ENCODE peak calls at places on chromosome 13, in seven cellular contexts. One of them, this sample, is unnamed.
A peak's percentile ranks its signal among the peaks of the same experiment; 100 is the strongest.

GRCh38 chr13:94710881-94711560 is 1.3 kb downstream of the SOX21 start:
- DNase-seq in HCT116: no peak
- DNase-seq in GM12878: no peak
- DNase-seq in H1: peak; percentile 78
- DNase-seq in SK-N-SH: peak; percentile 86
- DNase-seq in HepG2: no peak
- DNase-seq in K562: peak; percentile 21
- DNase-seq in this sample: no peak

GRCh38 chr13:40187324-40187795 is 479.1 kb downstream of the FOXO1 start:
- DNase-seq in HCT116: no peak
- DNase-seq in GM12878: no peak
- DNase-seq in H1: no peak
- DNase-seq in SK-N-SH: no peak
- DNase-seq in HepG2: no peak
- DNase-seq in K562: no peak
- DNase-seq in this sample: no peak

GRCh38 chr13:113050856-113051431 is 54.6 kb upstream of the F7 start:
- DNase-seq in HCT116: no peak
- DNase-seq in GM12878: no peak
- DNase-seq in H1: no peak
- DNase-seq in SK-N-SH: no peak
- DNase-seq in HepG2: no peak
- DNase-seq in K562: no peak
- DNase-seq in this sample: no peak

GRCh38 chr13:88592105-88592504 is 920.9 kb downstream of the SLITRK5 start:
- DNase-seq in HCT116: no peak
- DNase-seq in GM12878: no peak
- DNase-seq in H1: no peak
- DNase-seq in SK-N-SH: no peak
- DNase-seq in HepG2: no peak
- DNase-seq in K562: no peak
- DNase-seq in this sample: no peak

GRCh38 chr13:42283574-42283973 is 11.6 kb downstream of the AKAP11 start:
- DNase-seq in HCT116: no peak
- DNase-seq in GM12878: no peak
- DNase-seq in H1: no peak
- DNase-seq in SK-N-SH: no peak
- DNase-seq in HepG2: no peak
- DNase-seq in K562: no peak
- DNase-seq in this sample: no peak

GRCh38 chr13:32205426-32206096 is 109.6 kb downstream of the ZAR1L start:
- DNase-seq in HCT116: no peak
- DNase-seq in GM12878: no peak
- DNase-seq in H1: no peak
- DNase-seq in SK-N-SH: peak; percentile 23
- DNase-seq in HepG2: no peak
- DNase-seq in K562: no peak
- DNase-seq in this sample: no peak

GRCh38 chr13:39297023-39297422 is 258.8 kb downstream of the NHLRC3 start:
- DNase-seq in HCT116: no peak
- DNase-seq in GM12878: no peak
- DNase-seq in H1: no peak
- DNase-seq in SK-N-SH: no peak
- DNase-seq in HepG2: no peak
- DNase-seq in K562: no peak
- DNase-seq in this sample: no peak

GRCh38 chr13:27466513-27466912 is 16.1 kb upstream of the MTIF3 start:
- DNase-seq in HCT116: no peak
- DNase-seq in GM12878: no peak
- DNase-seq in H1: no peak
- DNase-seq in SK-N-SH: no peak
- DNase-seq in HepG2: no peak
- DNase-seq in K562: no peak
- DNase-seq in this sample: peak; percentile 16

GRCh38 chr13:42046448-42046847 is 2.0 kb upstream of the DGKH start:
- DNase-seq in HCT116: no peak
- DNase-seq in GM12878: no peak
- DNase-seq in H1: no peak
- DNase-seq in SK-N-SH: no peak
- DNase-seq in HepG2: no peak
- DNase-seq in K562: no peak
- DNase-seq in this sample: no peak

GRCh38 chr13:109272595-109273325 is 513.6 kb downstream of the IRS2 start:
- DNase-seq in HCT116: no peak
- DNase-seq in GM12878: no peak
- DNase-seq in H1: no peak
- DNase-seq in SK-N-SH: no peak
- DNase-seq in HepG2: no peak
- DNase-seq in K562: no peak
- DNase-seq in this sample: no peak

GRCh38 chr13:35917252-35917941 is 213.8 kb downstream of the DCLK1 start:
- DNase-seq in HCT116: no peak
- DNase-seq in GM12878: no peak
- DNase-seq in H1: peak; percentile 33
- DNase-seq in SK-N-SH: no peak
- DNase-seq in HepG2: no peak
- DNase-seq in K562: no peak
- DNase-seq in this sample: no peak

GRCh38 chr13:73060251-73061160 is 1.7 kb downstream of the KLF5 start:
- DNase-seq in HCT116: no peak
- DNase-seq in GM12878: no peak
- DNase-seq in H1: no peak
- DNase-seq in SK-N-SH: peak; percentile 52
- DNase-seq in HepG2: no peak
- DNase-seq in K562: peak; percentile 12
- DNase-seq in this sample: peak; percentile 4

GRCh38 chr13:103287659-103288058 is 221.4 kb upstream of the SLC10A2 start:
- DNase-seq in HCT116: no peak
- DNase-seq in GM12878: no peak
- DNase-seq in H1: no peak
- DNase-seq in SK-N-SH: no peak
- DNase-seq in HepG2: no peak
- DNase-seq in K562: no peak
- DNase-seq in this sample: no peak

DNA sequence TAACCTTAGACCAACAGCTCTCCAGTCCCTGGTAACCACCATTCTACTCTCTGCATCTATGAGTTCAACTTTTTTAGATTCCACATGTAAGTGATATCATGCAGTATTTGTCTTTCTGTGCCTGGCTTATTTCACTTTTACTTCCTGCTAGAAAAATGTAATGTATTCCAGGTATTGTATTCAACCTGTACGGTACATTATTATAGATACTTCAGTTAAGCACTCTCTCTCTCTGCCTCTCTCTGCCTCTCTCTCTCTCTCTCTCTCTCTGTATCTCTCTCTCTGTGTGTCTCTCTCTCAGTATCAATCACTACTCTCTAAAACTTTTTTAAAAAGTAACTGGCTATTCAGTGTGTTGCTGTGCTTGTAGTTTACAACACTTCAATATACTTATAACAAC is 8.4 kb downstream of the DACH1 start:
- DNase-seq in HCT116: no peak
- DNase-seq in GM12878: no peak
- DNase-seq in H1: no peak
- DNase-seq in SK-N-SH: no peak
- DNase-seq in HepG2: no peak
- DNase-seq in K562: no peak
- DNase-seq in this sample: no peak
- TF ChIP-seq JUND in HCT116: no peak
- TF ChIP-seq JUND in GM12878: no peak
- TF ChIP-seq JUND in H1: no peak
- TF ChIP-seq JUND in SK-N-SH: no peak
- TF ChIP-seq JUND in HepG2: no peak
- TF ChIP-seq JUND in K562: no peak
- TF ChIP-seq JUND in this sample: no peak

DNA sequence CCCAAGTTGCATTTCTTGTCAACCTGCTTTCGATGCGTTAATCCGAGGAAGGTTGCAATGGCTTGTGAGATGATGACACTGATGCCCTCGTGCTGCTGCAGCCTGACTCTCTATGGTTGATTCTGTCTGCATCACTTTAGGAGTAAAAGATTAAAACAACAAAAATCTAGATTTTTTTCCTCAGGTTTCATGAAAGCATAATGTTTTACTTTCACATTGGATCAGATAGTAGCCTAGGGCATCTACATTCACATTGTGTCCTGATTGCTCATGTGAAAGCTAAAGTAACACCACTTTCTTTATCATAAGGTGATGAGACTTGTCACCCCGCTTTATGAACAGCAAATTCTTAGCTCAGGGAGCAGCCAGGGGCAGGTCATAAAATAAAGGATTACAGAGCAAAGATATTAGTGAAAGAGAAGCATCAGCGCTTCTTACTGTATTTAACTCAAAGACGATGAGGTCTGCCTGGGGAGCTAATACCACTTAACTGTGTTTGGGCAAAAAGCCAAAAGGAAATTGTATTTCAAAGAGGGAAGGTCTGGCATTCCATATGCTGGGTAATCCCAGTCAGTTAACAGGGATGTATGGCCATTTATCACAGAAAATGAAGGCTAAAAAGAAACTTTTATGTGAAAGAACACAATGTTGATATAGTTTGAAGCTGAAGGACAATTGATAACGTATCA is 270.5 kb downstream of the GPC6 start:
- DNase-seq in HCT116: no peak
- DNase-seq in GM12878: no peak
- DNase-seq in H1: no peak
- DNase-seq in SK-N-SH: peak; percentile 77
- DNase-seq in HepG2: no peak
- DNase-seq in K562: no peak
- DNase-seq in this sample: no peak
- TF ChIP-seq JUND in HCT116: no peak
- TF ChIP-seq JUND in GM12878: no peak
- TF ChIP-seq JUND in H1: no peak
- TF ChIP-seq JUND in SK-N-SH: no peak
- TF ChIP-seq JUND in HepG2: no peak
- TF ChIP-seq JUND in K562: no peak
- TF ChIP-seq JUND in this sample: no peak

DNA sequence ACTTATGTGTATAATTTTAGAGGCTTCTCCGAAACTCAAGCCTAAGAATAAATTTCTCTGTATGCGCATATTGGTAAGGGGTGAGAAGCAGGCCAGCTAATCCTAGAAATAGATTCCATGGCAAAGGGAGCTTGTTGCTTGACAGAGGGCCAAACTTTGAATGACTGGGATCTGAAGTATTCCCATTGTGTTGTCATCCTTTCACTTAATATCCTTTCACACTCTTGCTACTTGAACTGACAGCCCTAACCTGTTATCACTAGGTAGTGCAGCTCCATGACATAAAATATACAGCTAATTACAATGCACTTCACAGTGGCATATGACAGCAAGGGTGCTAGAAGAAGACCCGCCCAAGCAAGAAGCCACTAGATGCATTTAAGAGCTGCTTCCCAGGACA is 309.8 kb downstream of the OXGR1 start:
- DNase-seq in HCT116: no peak
- DNase-seq in GM12878: no peak
- DNase-seq in H1: no peak
- DNase-seq in SK-N-SH: no peak
- DNase-seq in HepG2: no peak
- DNase-seq in K562: no peak
- DNase-seq in this sample: no peak
- TF ChIP-seq JUND in HCT116: no peak
- TF ChIP-seq JUND in GM12878: no peak
- TF ChIP-seq JUND in H1: no peak
- TF ChIP-seq JUND in SK-N-SH: no peak
- TF ChIP-seq JUND in HepG2: no peak
- TF ChIP-seq JUND in K562: no peak
- TF ChIP-seq JUND in this sample: no peak

DNA sequence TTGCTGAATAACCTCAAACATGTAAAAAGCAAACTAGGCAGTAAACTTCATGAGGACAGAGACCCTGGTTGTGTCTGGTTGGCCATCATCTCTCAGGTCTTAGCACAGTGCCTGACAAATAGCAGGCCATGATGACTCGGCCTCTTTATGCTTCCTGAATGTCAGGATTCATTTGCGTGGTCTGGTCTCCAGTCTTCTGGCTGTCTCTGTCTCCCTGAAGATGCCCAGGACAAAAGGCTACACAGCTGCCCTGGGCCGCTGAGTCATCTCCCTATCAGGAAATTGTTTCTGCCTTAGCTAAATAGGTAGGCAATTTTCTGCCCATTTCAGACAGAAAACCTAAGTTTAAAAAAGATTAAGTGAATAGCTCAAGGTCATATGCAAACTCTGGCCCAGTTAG is 84.1 kb upstream of the FNDC3A start:
- DNase-seq in HCT116: peak; percentile 48
- DNase-seq in GM12878: no peak
- DNase-seq in H1: no peak
- DNase-seq in SK-N-SH: no peak
- DNase-seq in HepG2: peak; percentile 20
- DNase-seq in K562: no peak
- DNase-seq in this sample: no peak
- TF ChIP-seq JUND in HCT116: peak; percentile 33
- TF ChIP-seq JUND in GM12878: no peak
- TF ChIP-seq JUND in H1: no peak
- TF ChIP-seq JUND in SK-N-SH: peak; percentile 97
- TF ChIP-seq JUND in HepG2: no peak
- TF ChIP-seq JUND in K562: no peak
- TF ChIP-seq JUND in this sample: no peak